ENCODE peak calls at places on chromosomes 1 and 21, in four cellular contexts. I, J, Y and E are unnamed samples.
A peak's percentile ranks its signal among the peaks of the same experiment; 100 is the strongest.

GRCh38 chr1:83109692-83110091 is 889.2 kb downstream of the TTLL7 start:
- DNase-seq in I (no peak), J (no peak), Y (no peak), E (no peak)

GRCh38 chr1:23779826-23780371 is 1.7 kb downstream of the PITHD1 start:
- DNase-seq in I (no peak), J (peak; percentile 65), Y (peak; percentile 65), E (no peak)

GRCh38 chr21:32347351-32347750 is 45.5 kb downstream of the URB1 start:
- DNase-seq in I (no peak), J (no peak), Y (no peak), E (no peak)

GRCh38 chr1:228141082-228141870 is 1.2 kb downstream of the GUK1 start:
- DNase-seq in I (no peak), J (peak; percentile 33), Y (peak; percentile 68), E (peak; percentile 22)

GRCh38 chr21:25313891-25314646 is 293.2 kb downstream of the MRPL39 start:
- DNase-seq in I (no peak), J (peak; percentile 67), Y (no peak), E (no peak)

GRCh38 chr1:212561501-212561931 is 47.0 kb upstream of the ATF3 start:
- DNase-seq in I (no peak), J (peak; percentile 76), Y (peak; percentile 79), E (no peak)

GRCh38 chr1:100387209-100387608 is 34.9 kb downstream of the CDC14A start:
- DNase-seq in I (no peak), J (peak; percentile 53), Y (no peak), E (no peak)

GRCh38 chr1:59007820-59008598 is 224.2 kb upstream of the JUN start:
- DNase-seq in I (no peak), J (peak; percentile 28), Y (no peak), E (peak; percentile 8)

GRCh38 chr1:46280092-46280491 is 23.3 kb downstream of the LRRC41 start:
- DNase-seq in I (no peak), J (no peak), Y (no peak), E (no peak)

GRCh38 chr1:209924386-209924785 is 13.6 kb upstream of the SYT14 start:
- DNase-seq in I (no peak), J (no peak), Y (no peak), E (no peak)

GRCh38 chr1:70140343-70140742 is 65.0 kb downstream of the LRRC40 start:
- DNase-seq in I (no peak), J (peak; percentile 78), Y (peak; percentile 35), E (no peak)

GRCh38 chr1:63592536-63593302 is 492 bp upstream of the PGM1 start:
- DNase-seq in I (peak; percentile 21), J (no peak), Y (no peak), E (no peak)

GRCh38 chr1:39500862-39501389 is 9.5 kb downstream of the BMP8A start:
- DNase-seq in I (no peak), J (no peak), Y (no peak), E (no peak)

GRCh38 chr1:23810818-23811420 is 10.4 kb upstream of the GALE start:
- DNase-seq in I (peak; percentile 40), J (peak; percentile 16), Y (peak; percentile 16), E (peak; percentile 80)

GRCh38 chr1:226762055-226762454 is 23.0 kb upstream of the ITPKB start:
- DNase-seq in I (no peak), J (no peak), Y (no peak), E (no peak)

GRCh38 chr21:34809822-34810221 is 141.0 kb downstream of the CLIC6 start:
- DNase-seq in I (no peak), J (no peak), Y (no peak), E (no peak)

GRCh38 chr21:44381874-44382273 is 28.5 kb downstream of the TRPM2 start:
- DNase-seq in I (no peak), J (no peak), Y (no peak), E (no peak)

GRCh38 chr1:203122159-203122558 is 5.4 kb upstream of the ADORA1 start:
- DNase-seq in I (no peak), J (no peak), Y (no peak), E (peak; percentile 17)

GRCh38 chr1:234611153-234611798 is 1.3 kb upstream of the IRF2BP2 start:
- DNase-seq in I (peak; percentile 71), J (peak; percentile 83), Y (peak; percentile 94), E (peak; percentile 86)

GRCh38 chr1:94776474-94776873 is 43.7 kb upstream of the SLC44A3 start:
- DNase-seq in I (no peak), J (no peak), Y (no peak), E (no peak)

GRCh38 chr21:31514598-31514997 is 144.9 kb upstream of the SOD1 start:
- DNase-seq in I (peak; percentile 31), J (no peak), Y (no peak), E (peak; percentile 60)

GRCh38 chr1:23521588-23521987 is 9.4 kb downstream of the E2F2 start:
- DNase-seq in I (no peak), J (no peak), Y (no peak), E (peak; percentile 60)

GRCh38 chr21:17390575-17390974 is 122.3 kb upstream of the CXADR start:
- DNase-seq in I (no peak), J (peak; percentile 47), Y (no peak), E (no peak)

GRCh38 chr1:115969509-115969908 is 6.8 kb upstream of the SLC22A15 start:
- DNase-seq in I (no peak), J (no peak), Y (peak; percentile 2), E (peak; percentile 91)

GRCh38 chr1:24830680-24831272 is 85.5 kb downstream of the CLIC4 start:
- DNase-seq in I (peak; percentile 32), J (peak; percentile 79), Y (peak; percentile 81), E (no peak)

GRCh38 chr1:78170845-78171244 is 125.1 kb downstream of the GIPC2 start:
- DNase-seq in I (no peak), J (no peak), Y (no peak), E (no peak)

GRCh38 chr1:26787706-26788514 is at the start of gene PIGV:
- DNase-seq in I (peak; percentile 88), J (peak; percentile 75), Y (peak; percentile 86), E (peak; percentile 89)

GRCh38 chr1:42737257-42737656 is 2.8 kb downstream of the CLDN19 start:
- DNase-seq in I (no peak), J (no peak), Y (no peak), E (no peak)

GRCh38 chr1:201229095-201229494 is 38.5 kb downstream of the IGFN1 start:
- DNase-seq in I (no peak), J (no peak), Y (no peak), E (no peak)

GRCh38 chr1:226447932-226448670 is 40.2 kb upstream of the PARP1 start:
- DNase-seq in I (no peak), J (peak; percentile 12), Y (no peak), E (no peak)

GRCh38 chr1:230753586-230754251 is 6.5 kb downstream of the CAPN9 start:
- DNase-seq in I (peak; percentile 37), J (no peak), Y (peak; percentile 69), E (peak; percentile 93)

GRCh38 chr1:192724670-192725069 is 84.2 kb upstream of the RGS2 start:
- DNase-seq in I (no peak), J (peak; percentile 68), Y (no peak), E (no peak)

GRCh38 chr1:201539561-201540404 is 856 bp downstream of the NAV1 start:
- DNase-seq in I (no peak), J (peak; percentile 84), Y (peak; percentile 84), E (peak; percentile 57)

GRCh38 chr1:116769050-116769449 is 14.8 kb downstream of the CD2 start:
- DNase-seq in I (no peak), J (no peak), Y (no peak), E (no peak)

GRCh38 chr1:9912264-9912936 is 2.3 kb upstream of the CTNNBIP1 start:
- DNase-seq in I (no peak), J (no peak), Y (no peak), E (no peak)

GRCh38 chr1:3369437-3370076 is 84.9 kb upstream of the ARHGEF16 start:
- DNase-seq in I (no peak), J (peak; percentile 78), Y (peak; percentile 2), E (no peak)

GRCh38 chr1:56543783-56544612 is 35.4 kb downstream of the PLPP3 start:
- DNase-seq in I (no peak), J (no peak), Y (no peak), E (no peak)
- H2BK5ac ChIP-seq in I (no peak overlapping the region), J (no peak overlapping the region), Y (no peak overlapping the region), E (no peak overlapping the region)

GRCh38 chr1:243927401-243927800 is 77.4 kb upstream of the AKT3 start:
- DNase-seq in I (no peak), J (no peak), Y (peak; percentile 35), E (no peak)
- H2BK5ac ChIP-seq in I (no peak overlapping the region), J (no peak overlapping the region), Y (no peak overlapping the region), E (no peak overlapping the region)

DNA sequence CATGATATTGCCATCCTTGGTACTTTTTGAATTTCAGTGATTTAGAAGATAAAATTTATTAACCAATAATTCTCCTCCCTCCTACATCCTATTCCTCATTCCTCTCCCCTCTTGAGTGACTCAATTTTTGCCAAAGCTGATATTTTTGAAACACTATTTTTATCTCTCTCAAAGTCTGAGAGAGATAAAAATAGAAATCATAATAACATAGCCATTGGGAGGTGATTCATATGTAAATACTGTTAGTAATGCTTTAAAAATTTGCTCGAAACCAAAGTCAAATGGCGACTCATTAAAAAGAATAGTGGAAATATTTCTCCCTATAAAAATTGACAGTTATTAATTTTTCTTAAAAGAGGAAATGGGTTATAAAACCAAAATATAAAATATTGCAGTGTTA is 97.4 kb downstream of the PATJ start:
- DNase-seq in I (no peak), J (peak; percentile 80), Y (peak; percentile 51), E (no peak)
- H2BK5ac ChIP-seq in I (no peak overlapping the region), J (peak overlapping the region; percentile 54), Y (no peak overlapping the region), E (no peak overlapping the region)

GRCh38 chr1:175834597-175834996 is 91.2 kb upstream of the TNR start:
- DNase-seq in I (no peak), J (no peak), Y (no peak), E (no peak)
- H2BK5ac ChIP-seq in I (no peak overlapping the region), J (no peak overlapping the region), Y (no peak overlapping the region), E (no peak overlapping the region)

GRCh38 chr21:45403133-45403824 is 1.7 kb upstream of the COL18A1 start:
- DNase-seq in I (no peak), J (no peak), Y (no peak), E (no peak)
- H2BK5ac ChIP-seq in I (no peak overlapping the region), J (no peak overlapping the region), Y (no peak overlapping the region), E (no peak overlapping the region)

GRCh38 chr21:16071082-16071481 is 341.3 kb downstream of the USP25 start:
- DNase-seq in I (no peak), J (no peak), Y (no peak), E (no peak)
- H2BK5ac ChIP-seq in I (no peak overlapping the region), J (no peak overlapping the region), Y (no peak overlapping the region), E (no peak overlapping the region)

GRCh38 chr21:42991992-42992740 is 17.8 kb downstream of the PKNOX1 start:
- DNase-seq in I (no peak), J (peak; percentile 97), Y (peak; percentile 95), E (peak; percentile 35)
- H2BK5ac ChIP-seq in I (no peak overlapping the region), J (peak overlapping the region; percentile 98), Y (no peak overlapping the region), E (no peak overlapping the region)